ENCODE peak calls at places on chromosomes 5 and 9, in four cellular contexts. One of them, this sample, is unnamed.

GRCh38 chr5:122099060-122099790 is 21.2 kb upstream of the LOX start:
- DNase-seq in foreskin fibroblast: peak; percentile 82
- DNase-seq in spleen: no peak
- DNase-seq in cardiac muscle cell: no peak
- DNase-seq in this sample: peak; percentile 89

GRCh38 chr9:99013550-99013949 is 69.8 kb downstream of the COL15A1 start:
- DNase-seq in spleen: no peak
- DNase-seq in cardiac muscle cell: no peak
- DNase-seq in foreskin fibroblast: no peak
- DNase-seq in this sample: no peak

GRCh38 chr9:134475051-134475790 is 149.0 kb downstream of the RXRA start:
- DNase-seq in spleen: peak; percentile 89
- DNase-seq in foreskin fibroblast: peak; percentile 85
- DNase-seq in cardiac muscle cell: no peak
- DNase-seq in this sample: peak; percentile 84

GRCh38 chr5:34487956-34488355 is 168.2 kb upstream of the RAI14 start:
- DNase-seq in cardiac muscle cell: no peak
- DNase-seq in spleen: no peak
- DNase-seq in foreskin fibroblast: no peak
- DNase-seq in this sample: no peak

GRCh38 chr9:106622148-106622547 is 240.8 kb upstream of the ZNF462 start:
- DNase-seq in cardiac muscle cell: no peak
- DNase-seq in foreskin fibroblast: no peak
- DNase-seq in spleen: no peak
- DNase-seq in this sample: no peak

GRCh38 chr9:124449381-124450151 is 685 bp upstream of the ADGRD2 start:
- DNase-seq in cardiac muscle cell: no peak
- DNase-seq in spleen: peak; percentile 51
- DNase-seq in foreskin fibroblast: no peak
- DNase-seq in this sample: no peak

GRCh38 chr5:160021818-160022446 is 13.0 kb downstream of the TTC1 start:
- DNase-seq in foreskin fibroblast: peak; percentile 46
- DNase-seq in cardiac muscle cell: peak; percentile 74
- DNase-seq in spleen: no peak
- DNase-seq in this sample: peak; percentile 86

GRCh38 chr9:28999806-29000205 is 1426.5 kb upstream of the C9orf72 start:
- DNase-seq in foreskin fibroblast: no peak
- DNase-seq in cardiac muscle cell: no peak
- DNase-seq in spleen: no peak
- DNase-seq in this sample: peak; percentile 26

GRCh38 chr9:138052635-138053320 is 175.2 kb downstream of the CACNA1B start:
- DNase-seq in spleen: peak; percentile 33
- DNase-seq in cardiac muscle cell: no peak
- DNase-seq in foreskin fibroblast: no peak
- DNase-seq in this sample: no peak

GRCh38 chr9:110912701-110913291 is 125.5 kb downstream of the LPAR1 start:
- DNase-seq in cardiac muscle cell: no peak
- DNase-seq in foreskin fibroblast: no peak
- DNase-seq in spleen: no peak
- DNase-seq in this sample: peak; percentile 83

GRCh38 chr5:79578876-79579275 is 33.4 kb upstream of the TENT2 start:
- DNase-seq in cardiac muscle cell: no peak
- DNase-seq in foreskin fibroblast: no peak
- DNase-seq in spleen: no peak
- DNase-seq in this sample: no peak

GRCh38 chr5:1512541-1513291 is 11.0 kb downstream of the LPCAT1 start:
- DNase-seq in cardiac muscle cell: no peak
- DNase-seq in foreskin fibroblast: no peak
- DNase-seq in spleen: peak; percentile 75
- DNase-seq in this sample: no peak

GRCh38 chr9:33220681-33221567 is 19.0 kb upstream of the SPINK4 start:
- DNase-seq in foreskin fibroblast: no peak
- DNase-seq in spleen: peak; percentile 87
- DNase-seq in cardiac muscle cell: no peak
- DNase-seq in this sample: no peak

GRCh38 chr9:16344343-16344742 is 526.1 kb downstream of the BNC2 start:
- DNase-seq in spleen: no peak
- DNase-seq in cardiac muscle cell: no peak
- DNase-seq in foreskin fibroblast: peak; percentile 54
- DNase-seq in this sample: peak; percentile 89

GRCh38 chr5:176866913-176867312 is 32.2 kb downstream of the HK3 start:
- DNase-seq in foreskin fibroblast: no peak
- DNase-seq in spleen: no peak
- DNase-seq in cardiac muscle cell: peak; percentile 55
- DNase-seq in this sample: no peak

GRCh38 chr9:6708732-6709131 is 49.0 kb upstream of the KDM4C start:
- DNase-seq in foreskin fibroblast: no peak
- DNase-seq in cardiac muscle cell: no peak
- DNase-seq in spleen: no peak
- DNase-seq in this sample: no peak

GRCh38 chr5:126402591-126402990 is 20.6 kb upstream of the GRAMD2B start:
- DNase-seq in spleen: no peak
- DNase-seq in foreskin fibroblast: no peak
- DNase-seq in cardiac muscle cell: no peak
- DNase-seq in this sample: no peak

GRCh38 chr9:120710110-120710981 is 3.9 kb downstream of the MEGF9 start:
- DNase-seq in foreskin fibroblast: no peak
- DNase-seq in spleen: no peak
- DNase-seq in cardiac muscle cell: no peak
- DNase-seq in this sample: peak; percentile 42

GRCh38 chr9:113899205-113899604 is 23.1 kb downstream of the ZNF618 start:
- DNase-seq in spleen: no peak
- DNase-seq in cardiac muscle cell: no peak
- DNase-seq in foreskin fibroblast: no peak
- DNase-seq in this sample: no peak

GRCh38 chr5:95959964-95960801 is 1.5 kb downstream of the ELL2 start:
- DNase-seq in spleen: no peak
- DNase-seq in foreskin fibroblast: no peak
- DNase-seq in cardiac muscle cell: no peak
- DNase-seq in this sample: peak; percentile 56

GRCh38 chr5:95957804-95958203 is 3.8 kb downstream of the ELL2 start:
- DNase-seq in cardiac muscle cell: no peak
- DNase-seq in foreskin fibroblast: no peak
- DNase-seq in spleen: no peak
- DNase-seq in this sample: no peak

GRCh38 chr5:95960802-95961616 is 642 bp downstream of the ELL2 start:
- DNase-seq in cardiac muscle cell: peak; percentile 88
- DNase-seq in foreskin fibroblast: peak; percentile 81
- DNase-seq in spleen: peak; percentile 98
- DNase-seq in this sample: peak; percentile 89

GRCh38 chr5:95958308-95959014 is 3.2 kb downstream of the ELL2 start:
- DNase-seq in cardiac muscle cell: no peak
- DNase-seq in foreskin fibroblast: no peak
- DNase-seq in spleen: no peak
- DNase-seq in this sample: peak; percentile 17

DNA sequence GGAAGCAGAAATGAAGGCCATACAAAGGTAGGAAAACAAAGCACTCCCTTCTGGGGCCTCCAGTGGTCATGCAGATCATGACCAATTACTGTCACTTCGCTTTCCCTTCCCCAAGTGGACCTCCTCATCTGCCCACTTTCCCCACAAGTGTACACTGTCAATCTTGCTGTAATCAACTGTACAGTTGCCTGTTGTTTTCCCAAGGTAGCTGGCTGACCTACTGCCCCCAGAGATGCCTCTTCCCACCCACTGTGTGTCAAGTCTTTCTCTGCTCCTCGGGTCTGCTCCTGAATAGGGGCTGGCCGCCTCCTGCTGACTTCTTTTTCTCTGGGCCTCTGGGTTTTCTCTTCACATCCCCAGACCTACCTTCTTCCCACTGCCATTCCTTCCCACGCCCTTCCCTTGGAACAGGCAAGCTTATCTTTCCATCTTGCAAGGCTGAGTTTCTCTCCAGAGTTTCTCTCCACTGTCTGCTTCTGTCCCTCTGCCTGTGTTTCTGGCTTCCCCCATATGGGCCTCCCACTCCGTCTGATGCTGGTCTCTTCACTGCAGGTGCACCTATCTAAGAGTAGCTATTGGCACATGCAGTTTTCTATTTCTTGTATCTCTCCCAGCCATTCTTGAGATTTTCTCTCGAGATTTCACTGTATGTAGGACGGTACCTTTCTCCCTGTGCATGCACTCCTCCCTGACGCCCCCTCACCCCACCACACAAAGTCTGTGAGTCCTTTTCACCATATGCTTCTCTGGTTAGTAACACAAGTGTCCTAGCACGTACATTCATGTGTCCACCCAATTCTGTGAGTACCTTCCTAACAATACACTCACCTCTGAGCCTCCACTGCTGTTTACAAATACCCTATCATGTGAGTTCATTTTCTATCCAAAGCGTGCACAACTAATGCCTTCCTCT is 2.3 kb downstream of the ELL2 start:
- DNase-seq in spleen: no peak
- DNase-seq in cardiac muscle cell: peak; percentile 27
- DNase-seq in foreskin fibroblast: no peak
- DNase-seq in this sample: peak; percentile 41
- H3K4me3 ChIP-seq in spleen: peak overlapping the region; percentile 10
- H3K4me3 ChIP-seq in cardiac muscle cell: peak overlapping the region; percentile 98
- H3K4me3 ChIP-seq in foreskin fibroblast: peak overlapping the region; percentile 90
- H3K4me3 ChIP-seq in this sample: peak overlapping the region; percentile 80

GRCh38 chr5:54159153-54159836 is 151.1 kb downstream of the ARL15 start:
- DNase-seq in cardiac muscle cell: no peak
- DNase-seq in spleen: no peak
- DNase-seq in foreskin fibroblast: no peak
- DNase-seq in this sample: peak; percentile 29
- TF ChIP-seq CTCF in cardiac muscle cell: no peak
- TF ChIP-seq CTCF in spleen: no peak
- TF ChIP-seq CTCF in foreskin fibroblast: no peak
- TF ChIP-seq CTCF in this sample: no peak

DNA sequence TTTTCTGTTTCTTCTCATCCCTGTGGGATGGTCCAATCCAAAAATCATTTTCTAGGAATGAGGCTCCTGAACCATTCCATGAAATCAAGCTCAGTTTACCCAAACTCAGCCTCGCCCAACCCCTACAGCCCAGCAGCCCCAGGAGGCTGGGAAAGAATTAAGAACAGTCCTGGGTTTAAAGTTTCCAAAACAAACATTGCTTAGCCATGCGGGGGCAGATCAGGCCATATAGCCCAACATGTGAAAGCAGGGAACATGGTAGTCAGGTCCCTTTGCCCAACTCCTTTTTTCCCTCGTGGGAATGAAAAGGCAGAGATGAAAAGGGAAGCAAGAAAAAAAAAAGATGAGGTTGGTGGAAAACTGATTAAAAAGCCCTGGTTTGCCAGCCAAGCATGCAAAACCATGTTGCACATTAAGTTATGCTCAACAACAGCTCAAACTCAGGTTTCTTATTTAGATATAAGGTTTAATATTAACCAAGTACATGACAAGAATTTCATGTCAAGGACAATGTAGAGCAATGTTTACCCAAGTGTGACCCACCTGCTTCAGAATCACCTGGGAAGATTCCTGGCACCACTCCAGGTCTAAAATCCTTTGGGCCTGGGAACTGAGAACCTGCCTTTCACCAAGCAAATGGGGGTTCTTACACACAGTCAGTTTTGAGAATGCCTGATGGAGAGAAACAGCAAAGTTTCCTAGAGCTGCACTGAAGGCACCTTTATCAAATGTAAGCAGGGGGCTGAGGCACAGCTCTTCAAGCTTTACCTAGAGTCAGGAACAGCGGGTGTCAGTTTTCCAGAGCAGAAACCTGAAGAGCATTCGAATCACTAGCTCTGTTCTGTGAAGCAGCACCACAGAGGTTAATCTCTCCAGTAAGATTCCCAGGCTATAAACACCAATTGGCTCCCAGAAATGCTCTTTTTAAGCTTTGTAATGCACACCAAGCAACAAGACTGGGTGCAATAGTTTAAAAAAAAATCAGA is 1.7 kb downstream of the FREM1 start:
- DNase-seq in foreskin fibroblast: no peak
- DNase-seq in spleen: no peak
- DNase-seq in cardiac muscle cell: peak; percentile 44
- DNase-seq in this sample: no peak
- H3K4me3 ChIP-seq in foreskin fibroblast: no peak overlapping the region
- H3K4me3 ChIP-seq in spleen: no peak overlapping the region
- H3K4me3 ChIP-seq in cardiac muscle cell: peak overlapping the region; percentile 34
- H3K4me3 ChIP-seq in this sample: no peak overlapping the region

GRCh38 chr5:167964529-167964928 is 326.9 kb upstream of the WWC1 start:
- DNase-seq in foreskin fibroblast: no peak
- DNase-seq in spleen: no peak
- DNase-seq in cardiac muscle cell: no peak
- DNase-seq in this sample: no peak
- TF ChIP-seq CTCF in foreskin fibroblast: peak; percentile 35
- TF ChIP-seq CTCF in spleen: no peak
- TF ChIP-seq CTCF in cardiac muscle cell: peak; percentile 36
- TF ChIP-seq CTCF in this sample: peak; percentile 22

DNA sequence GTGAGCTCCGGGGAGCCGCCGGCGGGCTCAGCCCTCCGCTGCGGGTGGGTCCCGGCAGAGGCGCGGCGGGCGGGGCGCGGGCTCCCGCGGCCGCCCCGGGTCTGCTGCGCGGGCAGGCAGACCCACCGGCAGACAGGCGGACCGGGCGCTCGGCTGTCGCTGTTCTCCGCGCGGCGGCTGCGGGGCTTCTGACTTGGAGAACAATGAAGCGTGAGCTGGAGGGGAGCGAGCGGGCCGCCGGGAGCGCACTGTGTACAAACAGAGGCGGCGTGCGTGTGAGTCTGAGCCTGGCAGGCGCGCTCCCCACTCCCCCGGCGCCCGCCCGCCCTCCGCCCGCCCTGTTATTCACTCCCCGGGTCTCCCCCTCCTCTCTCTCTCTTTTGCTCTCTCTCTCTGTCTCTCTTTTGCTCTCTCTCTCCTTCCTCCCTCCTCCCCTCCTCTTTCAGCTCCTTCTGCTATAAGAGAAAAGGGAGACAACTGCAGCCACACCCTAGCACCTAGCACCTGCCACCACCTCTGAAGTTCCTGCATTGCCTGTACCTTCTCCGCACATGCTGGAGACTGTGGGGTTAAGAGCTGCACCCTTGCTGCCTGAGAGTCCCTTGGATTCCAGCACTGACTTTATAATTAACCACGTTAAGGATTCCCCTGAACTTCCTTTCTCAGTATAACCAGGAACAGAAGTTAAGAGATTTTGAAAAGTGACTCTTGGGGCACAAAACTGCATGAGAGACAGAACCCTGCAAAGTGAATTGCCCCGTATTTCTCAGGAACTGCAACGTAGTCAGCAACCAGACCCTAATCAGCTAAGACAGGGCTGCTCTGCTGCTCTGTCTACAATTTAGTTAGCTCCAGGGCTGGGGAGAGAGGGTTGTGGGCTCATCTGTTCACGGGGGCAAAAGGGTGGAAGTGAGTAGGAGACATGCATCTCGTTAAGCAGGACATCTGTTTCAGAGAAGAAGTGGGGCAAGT is at the start of gene EDIL3:
- DNase-seq in cardiac muscle cell: peak; percentile 80
- DNase-seq in foreskin fibroblast: no peak
- DNase-seq in spleen: peak; percentile 69
- DNase-seq in this sample: peak; percentile 69
- H3K4me3 ChIP-seq in cardiac muscle cell: peak within 1 kb of the TSS; percentile 52
- H3K4me3 ChIP-seq in foreskin fibroblast: peak within 1 kb of the TSS; percentile 61
- H3K4me3 ChIP-seq in spleen: no peak within 1 kb of the TSS
- H3K4me3 ChIP-seq in this sample: peak within 1 kb of the TSS; percentile 85

DNA sequence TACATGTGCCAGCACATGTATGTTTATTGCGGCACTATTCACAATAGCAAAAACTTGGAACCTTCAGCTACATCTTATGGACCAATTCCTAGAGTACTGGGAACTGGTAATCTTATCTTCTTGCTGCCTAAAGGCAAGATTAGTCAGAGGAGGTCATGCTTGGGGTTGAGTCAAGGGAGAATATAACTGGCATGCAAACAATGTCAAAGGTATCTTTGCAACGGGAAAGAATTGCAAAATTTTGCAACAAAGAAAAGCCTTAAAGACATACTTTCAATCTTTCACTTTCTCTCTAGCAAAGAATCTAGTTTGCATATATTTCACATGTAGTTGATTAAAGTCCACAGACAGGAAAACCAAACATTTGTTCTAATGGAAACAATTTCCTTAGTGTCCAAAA is 145.2 kb downstream of the EDIL3 start:
- DNase-seq in foreskin fibroblast: peak; percentile 26
- DNase-seq in spleen: no peak
- DNase-seq in cardiac muscle cell: no peak
- DNase-seq in this sample: peak; percentile 87
- TF ChIP-seq CTCF in foreskin fibroblast: no peak
- TF ChIP-seq CTCF in spleen: no peak
- TF ChIP-seq CTCF in cardiac muscle cell: no peak
- TF ChIP-seq CTCF in this sample: no peak

This sample was measured in choroid plexus epithelial cell.